ENCODE peak calls at places on chromosomes 2 and 18, in seven cellular contexts. X is stomach, U is thyroid gland, M is lower leg skin, T is heart left ventricle, H is tibial nerve, K is K562. B is an unnamed sample.

GRCh38 chr2:197786010-197786877 is 1.1 kb upstream of the BOLL start:
- DNase-seq in M (no peak), K (no peak), H (no peak), T (peak; percentile 50), U (peak; percentile 19), X (peak; percentile 56), B (no peak)

GRCh38 chr2:190121971-190122370 is 59.4 kb upstream of the MSTN start:
- DNase-seq in K (peak; percentile 15), T (no peak), H (no peak), M (no peak), X (no peak), U (no peak), B (no peak)

GRCh38 chr2:197713271-197713670 is 8.1 kb downstream of the MARS2 start:
- DNase-seq in K (no peak), X (no peak), U (no peak), H (no peak), M (no peak), T (no peak), B (no peak)

GRCh38 chr2:10266133-10266620 is 36.5 kb upstream of the HPCAL1 start:
- DNase-seq in M (no peak), X (no peak), K (no peak), H (no peak), U (no peak), T (no peak), B (no peak)

GRCh38 chr2:39538713-39539112 is 101.6 kb upstream of the MAP4K3 start:
- DNase-seq in X (no peak), T (no peak), M (no peak), K (no peak), H (no peak), U (no peak), B (no peak)

GRCh38 chr2:176558574-176559140 is 289.4 kb downstream of the MTX2 start:
- DNase-seq in T (no peak), U (no peak), M (no peak), H (no peak), X (no peak), K (no peak), B (no peak)

GRCh38 chr2:221780281-221780688 is 208.2 kb upstream of the EPHA4 start:
- DNase-seq in H (no peak), T (no peak), U (no peak), K (no peak), X (no peak), M (no peak), B (no peak)

GRCh38 chr2:151361674-151362380 is 4.4 kb downstream of the TNFAIP6 start:
- DNase-seq in M (no peak), X (no peak), H (no peak), T (no peak), U (no peak), K (no peak), B (no peak)

GRCh38 chr2:57371186-57371585 is 675.4 kb upstream of the VRK2 start:
- DNase-seq in H (no peak), M (no peak), U (no peak), K (no peak), X (no peak), T (no peak), B (no peak)

GRCh38 chr2:72138011-72138881 is 9.4 kb downstream of the CYP26B1 start:
- DNase-seq in T (peak; percentile 35), U (peak; percentile 31), K (no peak), H (peak; percentile 8), X (peak; percentile 45), M (no peak), B (peak; percentile 49)

GRCh38 chr2:42566837-42567251 is 1.6 kb upstream of the MTA3 start:
- DNase-seq in K (no peak), U (no peak), M (no peak), H (no peak), T (no peak), X (no peak), B (no peak)

GRCh38 chr2:48572797-48573196 is 42.8 kb downstream of the STON1 start:
- DNase-seq in U (no peak), H (no peak), X (no peak), M (no peak), T (no peak), K (peak; percentile 21), B (no peak)

GRCh38 chr18:11163668-11164067 is 14.3 kb upstream of the PIEZO2 start:
- DNase-seq in H (no peak), K (peak; percentile 30), X (no peak), U (peak; percentile 28), T (no peak), M (no peak), B (no peak)

GRCh38 chr2:30421551-30422436 is 25.3 kb upstream of the LCLAT1 start:
- DNase-seq in U (no peak), X (no peak), K (no peak), M (no peak), T (no peak), H (no peak), B (no peak)

GRCh38 chr2:79612999-79613398 is 100.1 kb downstream of the CTNNA2 start:
- DNase-seq in H (no peak), K (no peak), T (no peak), M (no peak), U (no peak), X (no peak), B (no peak)

GRCh38 chr2:52115750-52116149 is 1083.8 kb upstream of the NRXN1 start:
- DNase-seq in X (no peak), U (no peak), T (no peak), M (no peak), H (no peak), K (no peak), B (no peak)

GRCh38 chr18:11957636-11958035 is 23.7 kb upstream of the IMPA2 start:
- DNase-seq in X (no peak), M (no peak), T (no peak), H (no peak), K (no peak), U (no peak), B (no peak)

DNA sequence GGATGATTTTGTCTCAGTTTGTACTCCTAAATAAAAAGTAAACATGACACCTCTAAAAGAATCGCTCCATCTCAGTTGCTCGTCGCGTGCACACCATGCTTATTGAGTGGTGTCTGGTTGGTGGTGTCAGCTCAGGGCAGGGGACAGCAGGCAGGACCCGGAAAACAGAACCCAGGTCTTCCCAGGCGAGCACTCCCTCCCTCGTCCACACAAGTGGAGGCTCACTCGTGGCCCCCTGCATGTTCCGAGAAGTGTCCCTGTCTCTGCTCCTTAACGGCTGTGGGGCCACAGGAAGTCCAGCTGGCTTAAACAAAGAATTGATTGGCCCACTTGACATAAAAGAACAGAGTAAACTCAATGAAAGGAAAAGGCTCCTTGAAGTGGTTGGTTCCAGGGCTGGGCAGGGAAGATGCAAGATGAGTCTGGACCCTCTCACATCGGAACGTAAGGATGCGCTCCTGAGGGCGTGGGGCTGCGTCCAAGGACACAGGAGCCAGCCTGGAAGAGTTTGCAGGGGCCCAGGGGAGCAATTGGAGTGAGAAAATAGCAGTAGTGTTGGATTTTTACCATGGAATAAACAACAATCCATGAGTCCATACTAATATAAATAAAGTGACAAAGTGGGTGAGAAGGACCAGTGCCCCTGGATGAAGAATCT is 13.1 kb upstream of the CNDP1 start:
- DNase-seq in H (no peak), X (peak; percentile 23), U (no peak), K (no peak), T (no peak), M (no peak), B (no peak)
- TF ChIP-seq POLR2A in H (no peak), X (no peak), U (no peak), K (no peak), T (no peak), M (no peak), B (no peak)

GRCh38 chr2:188450740-188451480 is 159.2 kb downstream of the GULP1 start:
- DNase-seq in X (no peak), M (no peak), K (no peak), U (no peak), T (no peak), H (no peak), B (no peak)

GRCh38 chr2:188452084-188452483 is 160.4 kb downstream of the GULP1 start:
- DNase-seq in X (no peak), M (no peak), K (no peak), T (no peak), U (no peak), H (no peak), B (no peak)

GRCh38 chr2:188456114-188456909 is 164.6 kb downstream of the GULP1 start:
- DNase-seq in K (no peak), U (no peak), M (no peak), H (no peak), T (no peak), X (no peak), B (no peak)
- TF ChIP-seq CTCF in K (peak; percentile 26), U (no peak), M (no peak), H (no peak), T (no peak), X (no peak), B (no peak)

DNA sequence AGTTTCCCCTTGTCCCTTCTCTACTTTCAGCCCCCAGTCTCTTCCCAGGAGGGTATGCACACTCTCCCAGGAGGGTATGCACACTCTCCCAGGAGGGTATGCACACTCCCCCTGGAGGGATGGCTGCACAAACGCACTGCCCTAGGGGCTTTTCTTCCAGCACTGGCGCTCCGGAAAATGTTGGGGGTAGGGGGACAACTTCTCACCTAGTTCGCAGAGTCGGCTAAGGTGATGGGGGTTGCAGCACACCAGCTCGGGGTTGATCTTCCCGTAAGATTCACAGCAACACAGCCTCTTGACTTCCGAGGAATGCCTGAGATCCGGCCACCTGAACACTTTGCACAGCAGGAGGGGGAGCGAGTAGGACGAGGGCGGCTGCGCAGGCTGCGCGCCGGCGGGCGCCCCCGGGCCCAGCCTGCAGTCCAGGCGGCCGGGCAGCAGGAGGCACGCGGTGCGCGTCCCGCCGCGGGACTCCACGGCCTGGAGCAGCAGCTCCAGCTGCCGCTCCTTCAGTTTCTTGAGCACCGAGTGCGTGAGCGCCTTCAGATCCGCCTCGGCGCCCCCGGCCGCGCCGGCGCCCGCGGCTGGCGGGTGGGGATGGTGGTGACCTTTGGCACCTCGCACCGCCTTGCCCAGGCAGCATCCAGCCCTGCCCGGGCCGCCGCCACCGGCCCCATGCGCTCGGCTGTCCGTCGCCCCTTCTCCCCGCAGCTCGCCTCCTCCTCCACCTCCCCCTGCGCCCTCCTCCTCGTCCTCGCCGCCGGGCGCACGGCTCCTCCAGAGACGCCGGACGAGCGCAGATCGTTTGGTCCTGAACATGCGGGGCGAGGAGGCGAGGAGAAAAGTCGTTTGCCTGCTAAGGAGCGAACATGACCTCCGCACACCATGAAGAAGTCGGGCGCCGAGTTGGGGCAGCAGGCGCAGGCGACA is 894 bp downstream of the SMAD7 start:
- DNase-seq in K (no peak), M (no peak), U (peak; percentile 86), H (no peak), X (peak; percentile 55), T (no peak), B (no peak)
- TF ChIP-seq POLR2A in K (no peak), M (no peak), U (no peak), H (no peak), X (no peak), T (peak; percentile 10), B (no peak)

GRCh38 chr2:218962859-218963492 is 3.5 kb downstream of the CDK5R2 start:
- DNase-seq in M (peak; percentile 48), U (peak; percentile 56), T (peak; percentile 41), K (peak; percentile 71), X (peak; percentile 62), H (no peak), B (no peak)

GRCh38 chr2:218964041-218964771 is 4.7 kb downstream of the CDK5R2 start:
- DNase-seq in H (no peak), U (no peak), K (peak; percentile 50), X (no peak), T (no peak), M (no peak), B (no peak)

GRCh38 chr2:218961229-218961628 is 1.8 kb downstream of the CDK5R2 start:
- DNase-seq in H (no peak), U (no peak), X (no peak), M (no peak), K (no peak), T (no peak), B (no peak)

GRCh38 chr2:218961651-218962570 is 2.4 kb downstream of the CDK5R2 start:
- DNase-seq in U (no peak), X (no peak), H (no peak), T (no peak), K (peak; percentile 77), M (no peak), B (no peak)

GRCh38 chr2:218963597-218963996 is 4.1 kb downstream of the CDK5R2 start:
- DNase-seq in M (no peak), T (no peak), H (no peak), K (no peak), U (no peak), X (no peak), B (no peak)
- TF ChIP-seq CTCF in M (no peak), T (no peak), H (no peak), K (no peak), U (no peak), X (no peak), B (no peak)